ENCODE peak calls at places on chromosomes 13 and 19, in six cellular contexts. K is tibial nerve; R is HCT116; F is activated naive CD4-positive, alpha-beta T cell; X is 8988T; M is astrocyte. D is an unnamed sample.

GRCh38 chr19:10858204-10858828 is 10.1 kb downstream of the C19orf38 start:
- DNase-seq in R (no peak), X (no peak), M (no peak), F (no peak), K (no peak), D (peak)

GRCh38 chr13:67106502-67107057 is 123.6 kb downstream of the PCDH9 start:
- DNase-seq in R (no peak), F (no peak), X (no peak), M (no peak), K (no peak), D (no peak)

GRCh38 chr19:19447536-19448237 is 42.2 kb downstream of the GATAD2A start:
- DNase-seq in X (no peak), K (no peak), R (no peak), F (no peak), M (no peak), D (no peak)

GRCh38 chr19:47445937-47446402 is 25.7 kb downstream of the SLC8A2 start:
- DNase-seq in K (no peak), X (no peak), F (peak), M (no peak), R (no peak), D (peak)

GRCh38 chr13:69595181-69595580 is 512.4 kb upstream of the ATXN8OS start:
- DNase-seq in X (no peak), F (no peak), K (no peak), M (no peak), R (no peak), D (no peak)

GRCh38 chr19:51808333-51808986 is 13.5 kb downstream of the FPR3 start:
- DNase-seq in F (no peak), M (no peak), X (no peak), R (no peak), K (no peak), D (no peak)

GRCh38 chr19:46838160-46838559 is 12.5 kb downstream of the AP2S1 start:
- DNase-seq in K (no peak), R (no peak), F (no peak), M (no peak), X (no peak), D (no peak)

GRCh38 chr13:111937763-111938375 is 129.1 kb upstream of the SOX1 start:
- DNase-seq in K (no peak), X (no peak), M (no peak), R (no peak), F (no peak), D (no peak)

GRCh38 chr13:30143671-30144400 is 163.5 kb downstream of the KATNAL1 start:
- DNase-seq in F (no peak), M (peak), X (no peak), R (no peak), K (no peak), D (no peak)

GRCh38 chr19:18194554-18195238 is 1.7 kb downstream of the MPV17L2 start:
- DNase-seq in X (no peak), F (no peak), R (no peak), M (peak), K (no peak), D (peak)

GRCh38 chr19:48444129-48444932 is 1.5 kb upstream of the GRWD1 start:
- DNase-seq in M (no peak), K (no peak), X (no peak), F (no peak), R (no peak), D (peak)

GRCh38 chr19:18017275-18018083 is 9.5 kb downstream of the ARRDC2 start:
- DNase-seq in F (no peak), R (no peak), K (no peak), X (no peak), M (no peak), D (no peak)

GRCh38 chr13:89432997-89433396 is 1761.8 kb downstream of the SLITRK5 start:
- DNase-seq in R (no peak), K (no peak), F (no peak), X (no peak), M (peak), D (no peak)

GRCh38 chr19:55283548-55284393 is at the start of gene BRSK1:
- DNase-seq in K (no peak), R (peak), X (peak), F (peak), M (peak), D (peak)

GRCh38 chr13:99935772-99936171 is 35.8 kb downstream of the ZIC5 start:
- DNase-seq in M (no peak), R (no peak), X (no peak), F (no peak), K (no peak), D (no peak)

GRCh38 chr13:66036024-66036614 is 1194.0 kb downstream of the PCDH9 start:
- DNase-seq in F (no peak), K (no peak), R (no peak), X (no peak), M (peak), D (no peak)

GRCh38 chr19:30026933-30027332 is 84.9 kb downstream of the URI1 start:
- DNase-seq in K (no peak), F (no peak), R (no peak), X (no peak), M (no peak), D (no peak)

GRCh38 chr13:42086582-42086981 is 38.1 kb downstream of the DGKH start:
- DNase-seq in K (no peak), X (no peak), F (no peak), R (no peak), M (no peak), D (no peak)

GRCh38 chr19:29477831-29478577 is 47.8 kb upstream of the VSTM2B start:
- DNase-seq in R (no peak), F (no peak), X (no peak), K (no peak), M (no peak), D (no peak)

GRCh38 chr13:26440111-26440510 is 117.4 kb upstream of the WASF3 start:
- DNase-seq in K (no peak), R (no peak), X (no peak), F (no peak), M (peak), D (no peak)

GRCh38 chr13:112761701-112762689 is 72.2 kb downstream of the ATP11A start:
- DNase-seq in R (no peak), X (no peak), K (no peak), F (no peak), M (peak), D (no peak)

GRCh38 chr13:50198508-50198907 is 183.3 kb downstream of the KCNRG start:
- DNase-seq in R (no peak), M (no peak), K (peak), F (no peak), X (no peak), D (no peak)

GRCh38 chr13:78820541-78820940 is 161.6 kb upstream of the OBI1 start:
- DNase-seq in R (no peak), M (no peak), X (no peak), K (no peak), F (no peak), D (no peak)

GRCh38 chr13:29835280-29836061 is 14.9 kb downstream of the UBL3 start:
- DNase-seq in M (no peak), K (no peak), F (no peak), X (no peak), R (no peak), D (no peak)

GRCh38 chr13:33793726-33794125 is 24.2 kb upstream of the RFC3 start:
- DNase-seq in K (no peak), F (no peak), M (no peak), R (no peak), X (no peak), D (no peak)

GRCh38 chr19:1063909-1064660 is 2.9 kb upstream of the ARHGAP45 start:
- DNase-seq in R (no peak), M (no peak), X (no peak), K (no peak), F (no peak), D (peak)

GRCh38 chr19:45505151-45505995 is 1.9 kb upstream of the VASP start:
- DNase-seq in K (no peak), X (no peak), R (no peak), M (peak), F (no peak), D (no peak)

GRCh38 chr13:40780822-40781401 is 8.5 kb upstream of the SLC25A15 start:
- DNase-seq in F (no peak), K (no peak), X (no peak), R (peak), M (no peak), D (no peak)

GRCh38 chr19:2014731-2015610 is 543 bp downstream of the BTBD2 start:
- DNase-seq in K (no peak), R (no peak), F (no peak), M (no peak), X (peak), D (peak)

GRCh38 chr13:110138009-110138699 is 168.8 kb downstream of the COL4A1 start:
- DNase-seq in F (no peak), R (peak), K (peak), M (peak), X (peak), D (peak)

GRCh38 chr19:13040232-13040915 is 45.1 kb downstream of the NFIX start:
- DNase-seq in K (no peak), M (no peak), F (no peak), R (no peak), X (no peak), D (no peak)

GRCh38 chr19:38268539-38268938 is 4.2 kb downstream of the SPINT2 start:
- DNase-seq in F (no peak), M (no peak), R (no peak), X (no peak), K (no peak), D (no peak)